ENCODE peak calls at places on chromosomes 16 and 17, in five cellular contexts. One of them, this sample, is unnamed.

GRCh38 chr17:48192321-48192731 is 84.8 kb downstream of the SNX11 start:
- ATAC-seq in K562: no peak
- ATAC-seq in Panc1: no peak
- ATAC-seq in HepG2: no peak
- ATAC-seq in HCT116: no peak
- ATAC-seq in this sample: no peak

GRCh38 chr17:66675991-66676371 is 158.9 kb upstream of the CACNG5 start:
- ATAC-seq in K562: no peak
- ATAC-seq in Panc1: peak
- ATAC-seq in HepG2: no peak
- ATAC-seq in HCT116: no peak
- ATAC-seq in this sample: peak

GRCh38 chr17:83073389-83074063 is 5.9 kb upstream of the METRNL start:
- ATAC-seq in K562: peak
- ATAC-seq in Panc1: peak
- ATAC-seq in HepG2: no peak
- ATAC-seq in HCT116: peak
- ATAC-seq in this sample: peak

GRCh38 chr16:23670137-23670776 is 8.4 kb upstream of the PLK1 start:
- ATAC-seq in K562: no peak
- ATAC-seq in Panc1: no peak
- ATAC-seq in HepG2: no peak
- ATAC-seq in HCT116: no peak
- ATAC-seq in this sample: no peak

GRCh38 chr17:79435962-79436361 is 174.9 kb downstream of the RBFOX3 start:
- ATAC-seq in K562: no peak
- ATAC-seq in Panc1: no peak
- ATAC-seq in HepG2: no peak
- ATAC-seq in HCT116: no peak
- ATAC-seq in this sample: no peak

GRCh38 chr17:1416414-1416813 is 16.4 kb upstream of the YWHAE start:
- ATAC-seq in K562: no peak
- ATAC-seq in Panc1: no peak
- ATAC-seq in HepG2: no peak
- ATAC-seq in HCT116: no peak
- ATAC-seq in this sample: no peak

GRCh38 chr16:30113031-30113710 is at the start of gene GDPD3:
- ATAC-seq in K562: peak
- ATAC-seq in Panc1: peak
- ATAC-seq in HepG2: peak
- ATAC-seq in HCT116: peak
- ATAC-seq in this sample: peak

GRCh38 chr16:35154627-35155026 is 1695.2 kb downstream of the TP53TG3F start:
- ATAC-seq in K562: no peak
- ATAC-seq in Panc1: no peak
- ATAC-seq in HepG2: no peak
- ATAC-seq in HCT116: no peak
- ATAC-seq in this sample: no peak

GRCh38 chr17:5902671-5903070 is 167.5 kb upstream of the WSCD1 start:
- ATAC-seq in K562: no peak
- ATAC-seq in Panc1: no peak
- ATAC-seq in HepG2: no peak
- ATAC-seq in HCT116: no peak
- ATAC-seq in this sample: no peak

GRCh38 chr16:16025214-16025968 is 76.0 kb downstream of the ABCC1 start:
- ATAC-seq in K562: no peak
- ATAC-seq in Panc1: peak
- ATAC-seq in HepG2: no peak
- ATAC-seq in HCT116: no peak
- ATAC-seq in this sample: peak

GRCh38 chr16:53992057-53992378 is 288.1 kb downstream of the FTO start:
- ATAC-seq in K562: no peak
- ATAC-seq in Panc1: no peak
- ATAC-seq in HepG2: peak
- ATAC-seq in HCT116: no peak
- ATAC-seq in this sample: no peak
- TF ChIP-seq POLR2AphosphoS5 in K562: no peak
- TF ChIP-seq POLR2AphosphoS5 in Panc1: no peak
- TF ChIP-seq POLR2AphosphoS5 in HepG2: no peak
- TF ChIP-seq POLR2AphosphoS5 in HCT116: no peak
- TF ChIP-seq POLR2AphosphoS5 in this sample: no peak

GRCh38 chr16:89722392-89723278 is 1.3 kb downstream of the ZNF276 start:
- ATAC-seq in K562: peak
- ATAC-seq in Panc1: peak
- ATAC-seq in HepG2: no peak
- ATAC-seq in HCT116: peak
- ATAC-seq in this sample: peak
- TF ChIP-seq POLR2AphosphoS5 in K562: no peak
- TF ChIP-seq POLR2AphosphoS5 in Panc1: no peak
- TF ChIP-seq POLR2AphosphoS5 in HepG2: no peak
- TF ChIP-seq POLR2AphosphoS5 in HCT116: no peak
- TF ChIP-seq POLR2AphosphoS5 in this sample: no peak

GRCh38 chr17:60901806-60902205 is 224.2 kb downstream of the BCAS3 start:
- ATAC-seq in K562: no peak
- ATAC-seq in Panc1: no peak
- ATAC-seq in HepG2: no peak
- ATAC-seq in HCT116: no peak
- ATAC-seq in this sample: no peak

GRCh38 chr17:60901222-60901621 is 223.6 kb downstream of the BCAS3 start:
- ATAC-seq in K562: no peak
- ATAC-seq in Panc1: no peak
- ATAC-seq in HepG2: no peak
- ATAC-seq in HCT116: no peak
- ATAC-seq in this sample: no peak

GRCh38 chr17:60904582-60904981 is 226.9 kb downstream of the BCAS3 start:
- ATAC-seq in K562: no peak
- ATAC-seq in Panc1: no peak
- ATAC-seq in HepG2: no peak
- ATAC-seq in HCT116: no peak
- ATAC-seq in this sample: no peak

GRCh38 chr17:60900688-60901087 is 223.0 kb downstream of the BCAS3 start:
- ATAC-seq in K562: no peak
- ATAC-seq in Panc1: no peak
- ATAC-seq in HepG2: no peak
- ATAC-seq in HCT116: no peak
- ATAC-seq in this sample: no peak

GRCh38 chr17:60902399-60902798 is 224.7 kb downstream of the BCAS3 start:
- ATAC-seq in K562: no peak
- ATAC-seq in Panc1: no peak
- ATAC-seq in HepG2: no peak
- ATAC-seq in HCT116: no peak
- ATAC-seq in this sample: no peak
- TF ChIP-seq POLR2AphosphoS5 in K562: no peak
- TF ChIP-seq POLR2AphosphoS5 in Panc1: no peak
- TF ChIP-seq POLR2AphosphoS5 in HepG2: no peak
- TF ChIP-seq POLR2AphosphoS5 in HCT116: no peak
- TF ChIP-seq POLR2AphosphoS5 in this sample: no peak

GRCh38 chr16:74792225-74792624 is 17.6 kb upstream of the FA2H start:
- ATAC-seq in K562: no peak
- ATAC-seq in Panc1: no peak
- ATAC-seq in HepG2: no peak
- ATAC-seq in HCT116: no peak
- ATAC-seq in this sample: no peak

GRCh38 chr16:74797414-74797813 is 22.8 kb upstream of the FA2H start:
- ATAC-seq in K562: no peak
- ATAC-seq in Panc1: no peak
- ATAC-seq in HepG2: no peak
- ATAC-seq in HCT116: no peak
- ATAC-seq in this sample: no peak

GRCh38 chr16:74793571-74793970 is 19.0 kb upstream of the FA2H start:
- ATAC-seq in K562: no peak
- ATAC-seq in Panc1: no peak
- ATAC-seq in HepG2: no peak
- ATAC-seq in HCT116: no peak
- ATAC-seq in this sample: no peak
- TF ChIP-seq POLR2AphosphoS5 in K562: no peak
- TF ChIP-seq POLR2AphosphoS5 in Panc1: no peak
- TF ChIP-seq POLR2AphosphoS5 in HepG2: no peak
- TF ChIP-seq POLR2AphosphoS5 in HCT116: no peak
- TF ChIP-seq POLR2AphosphoS5 in this sample: no peak

GRCh38 chr17:27493088-27493487 is 36.8 kb downstream of the KSR1 start:
- ATAC-seq in K562: no peak
- ATAC-seq in Panc1: no peak
- ATAC-seq in HepG2: no peak
- ATAC-seq in HCT116: no peak
- ATAC-seq in this sample: no peak
- TF ChIP-seq POLR2AphosphoS5 in K562: no peak
- TF ChIP-seq POLR2AphosphoS5 in Panc1: no peak
- TF ChIP-seq POLR2AphosphoS5 in HepG2: no peak
- TF ChIP-seq POLR2AphosphoS5 in HCT116: no peak
- TF ChIP-seq POLR2AphosphoS5 in this sample: no peak

DNA sequence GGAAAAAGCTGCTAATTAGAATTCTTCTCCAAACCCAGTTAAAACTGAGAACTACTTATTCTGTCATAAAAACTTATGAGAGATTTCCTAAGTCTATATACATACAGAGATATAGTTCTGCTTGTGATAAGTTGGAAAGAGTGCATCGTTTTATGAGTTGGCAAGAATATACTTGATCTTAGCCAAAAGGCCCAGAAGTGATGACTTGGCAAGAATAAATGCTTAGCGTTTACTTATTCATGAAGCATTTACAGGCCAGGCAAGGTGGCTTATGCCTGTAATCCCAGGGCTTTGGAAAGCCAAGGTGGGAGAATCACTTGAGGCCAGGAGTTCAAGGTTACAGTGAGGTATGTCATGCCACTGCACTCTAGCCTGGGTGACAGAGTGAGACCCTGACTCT is 81.7 kb downstream of the CYB561 start:
- ATAC-seq in K562: no peak
- ATAC-seq in Panc1: no peak
- ATAC-seq in HepG2: no peak
- ATAC-seq in HCT116: no peak
- ATAC-seq in this sample: no peak
- TF ChIP-seq POLR2AphosphoS5 in K562: no peak
- TF ChIP-seq POLR2AphosphoS5 in Panc1: no peak
- TF ChIP-seq POLR2AphosphoS5 in HepG2: no peak
- TF ChIP-seq POLR2AphosphoS5 in HCT116: no peak
- TF ChIP-seq POLR2AphosphoS5 in this sample: no peak

DNA sequence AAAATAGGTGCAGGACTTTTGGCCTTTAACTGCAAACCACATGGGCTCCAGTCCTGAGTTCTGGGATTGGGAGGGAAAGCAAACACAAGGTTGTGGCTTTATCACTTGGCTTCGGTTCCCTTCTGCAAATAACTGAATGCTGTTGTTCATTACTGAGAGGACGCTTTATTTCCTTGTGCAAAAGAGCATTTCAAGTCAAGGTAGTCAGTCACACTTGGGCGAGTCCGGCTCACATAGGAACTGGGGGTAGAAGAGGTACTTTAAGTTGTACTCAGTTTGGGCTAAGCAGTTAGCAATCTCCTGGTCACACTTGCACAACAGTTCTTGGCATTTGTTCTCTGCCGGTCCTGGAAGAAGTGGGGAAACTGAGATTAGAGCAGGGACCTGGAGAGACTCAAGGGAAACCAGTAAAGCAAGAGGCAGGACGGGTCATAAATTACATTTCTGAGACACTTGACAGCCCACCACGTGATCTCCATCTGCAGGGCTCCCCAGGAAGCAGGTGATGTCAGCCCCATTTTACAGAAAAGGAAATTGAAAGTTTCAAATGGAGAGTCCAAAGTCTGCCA is 21.6 kb downstream of the PLA2G10 start:
- ATAC-seq in K562: peak
- ATAC-seq in Panc1: no peak
- ATAC-seq in HepG2: peak
- ATAC-seq in HCT116: no peak
- ATAC-seq in this sample: no peak
- TF ChIP-seq POLR2AphosphoS5 in K562: no peak
- TF ChIP-seq POLR2AphosphoS5 in Panc1: no peak
- TF ChIP-seq POLR2AphosphoS5 in HepG2: no peak
- TF ChIP-seq POLR2AphosphoS5 in HCT116: no peak
- TF ChIP-seq POLR2AphosphoS5 in this sample: no peak

GRCh38 chr16:59698341-59698979 is 964.3 kb upstream of the GOT2 start:
- ATAC-seq in K562: no peak
- ATAC-seq in Panc1: no peak
- ATAC-seq in HepG2: no peak
- ATAC-seq in HCT116: no peak
- ATAC-seq in this sample: no peak

GRCh38 chr16:59697746-59698145 is 963.6 kb upstream of the GOT2 start:
- ATAC-seq in K562: no peak
- ATAC-seq in Panc1: no peak
- ATAC-seq in HepG2: no peak
- ATAC-seq in HCT116: no peak
- ATAC-seq in this sample: no peak

GRCh38 chr16:59699786-59700185 is 965.7 kb upstream of the GOT2 start:
- ATAC-seq in K562: no peak
- ATAC-seq in Panc1: no peak
- ATAC-seq in HepG2: no peak
- ATAC-seq in HCT116: no peak
- ATAC-seq in this sample: no peak

GRCh38 chr16:59697236-59697635 is 963.1 kb upstream of the GOT2 start:
- ATAC-seq in K562: no peak
- ATAC-seq in Panc1: no peak
- ATAC-seq in HepG2: no peak
- ATAC-seq in HCT116: no peak
- ATAC-seq in this sample: no peak

GRCh38 chr16:59696495-59696894 is 962.4 kb upstream of the GOT2 start:
- ATAC-seq in K562: no peak
- ATAC-seq in Panc1: no peak
- ATAC-seq in HepG2: no peak
- ATAC-seq in HCT116: no peak
- ATAC-seq in this sample: no peak
- TF ChIP-seq POLR2AphosphoS5 in K562: no peak
- TF ChIP-seq POLR2AphosphoS5 in Panc1: no peak
- TF ChIP-seq POLR2AphosphoS5 in HepG2: no peak
- TF ChIP-seq POLR2AphosphoS5 in HCT116: no peak
- TF ChIP-seq POLR2AphosphoS5 in this sample: no peak

DNA sequence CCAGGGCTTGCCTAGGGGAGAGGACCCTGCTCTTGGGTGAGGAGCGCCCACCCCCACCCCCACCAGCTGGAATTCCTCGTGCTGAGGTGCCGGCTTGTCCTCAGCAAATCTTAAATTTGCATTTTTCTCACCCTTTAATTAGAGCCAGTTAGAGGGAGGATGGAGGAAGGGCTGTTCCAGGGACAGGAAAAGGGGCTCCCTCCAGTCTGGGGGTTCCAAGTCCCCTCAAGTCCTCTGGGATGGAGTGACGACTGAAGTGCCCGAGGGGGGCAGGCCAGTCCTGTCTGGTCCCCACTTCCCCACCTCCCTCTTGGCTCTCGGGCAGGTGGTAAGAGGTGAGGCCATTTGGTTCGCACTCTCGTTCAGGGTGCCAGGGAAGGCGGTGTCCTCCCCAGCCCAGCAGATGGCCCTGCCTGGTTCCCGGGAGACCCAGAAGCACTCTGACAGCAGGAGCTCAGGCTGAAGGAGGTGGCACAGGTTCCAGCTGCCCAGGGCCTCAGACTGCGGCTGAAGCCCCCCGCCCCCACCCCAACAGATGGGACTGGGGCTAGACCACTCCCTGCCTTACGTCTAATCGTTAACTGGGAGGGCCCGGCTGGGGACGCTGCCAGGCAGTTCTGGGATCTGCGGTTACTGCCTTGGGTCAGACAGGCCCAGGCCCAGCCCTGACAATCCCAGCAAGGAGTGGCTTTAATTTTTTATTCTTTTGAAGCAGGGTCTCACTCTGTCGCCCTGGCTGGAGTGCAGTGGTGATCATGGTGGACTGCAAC is 2.2 kb downstream of the RAB26 start:
- ATAC-seq in K562: no peak
- ATAC-seq in Panc1: peak
- ATAC-seq in HepG2: peak
- ATAC-seq in HCT116: peak
- ATAC-seq in this sample: no peak
- TF ChIP-seq POLR2AphosphoS5 in K562: peak
- TF ChIP-seq POLR2AphosphoS5 in Panc1: peak
- TF ChIP-seq POLR2AphosphoS5 in HepG2: peak
- TF ChIP-seq POLR2AphosphoS5 in HCT116: peak
- TF ChIP-seq POLR2AphosphoS5 in this sample: no peak